ENCODE peak calls at places on chromosome X, in seven cellular contexts. A is GM23338, O is neural progenitor cell, I is left lung, N is NCI-H146, H is Peyer's patch, Q is T-helper 1 cell. Y is an unnamed sample.

GRCh38 chrX:15098505-15098904 is 171.4 kb downstream of the ASB9 start:
- DNase-seq in Q (no peak), O (no peak), I (no peak), N (no peak), H (no peak), A (no peak), Y (no peak)

GRCh38 chrX:1274786-1275185 is 6.2 kb downstream of the CSF2RA start:
- DNase-seq in Q (no peak), I (peak; percentile 45), H (no peak), O (no peak), N (no peak), A (no peak), Y (no peak)

GRCh38 chrX:109535578-109535977 is 1.1 kb upstream of the NXT2 start:
- DNase-seq in O (no peak), N (peak; percentile 4), A (no peak), H (no peak), I (no peak), Q (no peak), Y (no peak)

GRCh38 chrX:7088968-7089615 is 58.4 kb upstream of the STS start:
- DNase-seq in H (peak; percentile 65), N (peak; percentile 8), Q (peak; percentile 11), I (no peak), O (peak; percentile 26), A (peak; percentile 57), Y (no peak)

GRCh38 chrX:12758291-12758690 is 32.9 kb upstream of the PRPS2 start:
- DNase-seq in H (no peak), N (no peak), A (no peak), I (no peak), O (no peak), Q (no peak), Y (no peak)

GRCh38 chrX:13520931-13521330 is 48.5 kb upstream of the EGFL6 start:
- DNase-seq in H (no peak), Q (no peak), O (no peak), A (no peak), N (no peak), I (no peak), Y (no peak)

GRCh38 chrX:154409222-154409871 is at the start of gene DNASE1L1:
- DNase-seq in H (peak; percentile 55), I (peak; percentile 91), A (peak; percentile 86), N (no peak), O (peak; percentile 82), Q (no peak), Y (peak; percentile 92)

GRCh38 chrX:142233400-142233799 is 28.3 kb upstream of the MAGEC2 start:
- DNase-seq in Q (no peak), I (no peak), N (no peak), A (peak; percentile 64), H (no peak), O (peak; percentile 69), Y (no peak)

GRCh38 chrX:101799387-101799786 is 132.4 kb downstream of the ZMAT1 start:
- DNase-seq in A (peak; percentile 92), H (peak; percentile 82), Q (peak; percentile 77), O (peak; percentile 90), N (peak; percentile 84), I (peak; percentile 84), Y (peak; percentile 62)

GRCh38 chrX:131762802-131763234 is 218.9 kb downstream of the OR13H1 start:
- DNase-seq in I (no peak), O (no peak), Q (no peak), A (peak; percentile 8), H (no peak), N (no peak), Y (no peak)

GRCh38 chrX:134868766-134869495 is 121.9 kb upstream of the SMIM10 start:
- DNase-seq in I (no peak), H (no peak), N (no peak), A (no peak), Q (no peak), O (no peak), Y (no peak)

GRCh38 chrX:47497274-47497673 is 14.3 kb upstream of the ZNF41 start:
- DNase-seq in N (no peak), H (no peak), Q (no peak), O (no peak), A (no peak), I (no peak), Y (no peak)

GRCh38 chrX:107541244-107541643 is 87.1 kb upstream of the PRPS1 start:
- DNase-seq in A (no peak), N (no peak), I (no peak), H (no peak), Q (no peak), O (no peak), Y (no peak)

GRCh38 chrX:65581661-65582339 is 47.2 kb upstream of the LAS1L start:
- DNase-seq in A (peak; percentile 82), O (peak; percentile 72), H (peak; percentile 46), N (peak; percentile 23), Q (peak; percentile 48), I (peak; percentile 51), Y (no peak)

GRCh38 chrX:41716217-41716616 is 7.8 kb upstream of the GPR82 start:
- DNase-seq in I (no peak), Q (no peak), H (no peak), O (no peak), N (no peak), A (no peak), Y (no peak)

GRCh38 chrX:11351375-11352295 is 58.4 kb downstream of the AMELX start:
- DNase-seq in A (no peak), I (peak; percentile 42), O (no peak), H (peak; percentile 17), Q (no peak), N (no peak), Y (no peak)

GRCh38 chrX:40140706-40141499 is 43.1 kb upstream of the BCOR start:
- DNase-seq in H (no peak), O (peak; percentile 70), N (no peak), A (peak; percentile 70), I (no peak), Q (no peak), Y (no peak)

GRCh38 chrX:125646195-125646594 is 326.5 kb downstream of the TEX13C start:
- DNase-seq in O (no peak), A (peak; percentile 19), N (no peak), H (no peak), Q (no peak), I (no peak), Y (no peak)

GRCh38 chrX:82973641-82974040 is 534.4 kb upstream of the POU3F4 start:
- DNase-seq in O (no peak), I (peak; percentile 35), Q (no peak), H (no peak), N (no peak), A (no peak), Y (no peak)

GRCh38 chrX:68989865-68990606 is 161.2 kb downstream of the EFNB1 start:
- DNase-seq in O (peak; percentile 79), Q (no peak), H (no peak), I (no peak), N (no peak), A (peak; percentile 77), Y (no peak)

GRCh38 chrX:149570668-149571067 is 16.6 kb downstream of the MAGEA9B start:
- DNase-seq in I (no peak), N (no peak), A (no peak), Q (no peak), O (no peak), H (no peak), Y (no peak)

GRCh38 chrX:49155243-49155899 is 7.2 kb upstream of the MAGIX start:
- DNase-seq in I (peak; percentile 66), H (peak; percentile 44), Q (peak; percentile 37), N (peak; percentile 55), A (peak; percentile 92), O (peak; percentile 87), Y (no peak)

GRCh38 chrX:145687707-145688106 is 129.9 kb upstream of the SLITRK2 start:
- DNase-seq in N (no peak), O (no peak), H (no peak), A (no peak), Q (no peak), I (no peak), Y (no peak)

GRCh38 chrX:70033348-70033747 is 16.4 kb downstream of the AWAT2 start:
- DNase-seq in A (peak; percentile 76), H (no peak), N (peak; percentile 7), Q (no peak), I (no peak), O (peak; percentile 57), Y (no peak)

GRCh38 chrX:39772057-39772832 is 325.5 kb downstream of the BCOR start:
- DNase-seq in I (no peak), A (peak; percentile 71), O (no peak), Q (no peak), H (peak; percentile 24), N (peak; percentile 59), Y (no peak)